ENCODE peak calls at places on chromosomes 7 and 10, in nine cellular contexts. W is heart right ventricle; B is HTR-8/SVneo; U is activated CD4-positive, alpha-beta T cell treated with anti-CD3 and anti-CD28 coated beads, Interleukin-2, amount 10 ng/mL, durations not matched to agents 7 days and 5 days; Z is amygdala; S is left ventricle myocardium inferior; X is activated T-cell treated with anti-CD3 and anti-CD28 coated beads, Interleukin-2, amount 50 U/mL, for 4 hours; Y is C1 segment of cervical spinal cord; J is CD8-positive, alpha-beta memory T cell. A is an unnamed sample.

GRCh38 chr10:14560794-14561765 is 213.6 kb downstream of the FAM107B start:
- DNase-seq in W (no peak), B (no peak), U (peak), Z (peak), S (no peak), X (no peak), Y (no peak), J (peak), A (peak)

GRCh38 chr10:70334526-70335245 is 47.7 kb downstream of the LRRC20 start:
- DNase-seq in W (no peak), B (no peak), U (no peak), Z (no peak), S (no peak), X (no peak), Y (no peak), J (no peak), A (no peak)

GRCh38 chr7:157792954-157793353 is 456.1 kb downstream of the DNAJB6 start:
- DNase-seq in W (no peak), B (no peak), U (no peak), Z (no peak), S (no peak), X (no peak), Y (no peak), J (no peak), A (no peak)

GRCh38 chr7:35261041-35261440 is 7.1 kb upstream of the TBX20 start:
- DNase-seq in W (no peak), B (no peak), U (no peak), Z (no peak), S (no peak), X (no peak), Y (no peak), J (no peak), A (no peak)

GRCh38 chr7:6675807-6676405 is 30.8 kb downstream of the ZNF12 start:
- DNase-seq in W (no peak), B (no peak), U (no peak), Z (no peak), S (no peak), X (no peak), Y (no peak), J (no peak), A (no peak)

GRCh38 chr7:128737867-128738390 is 1.2 kb upstream of the CALU start:
- DNase-seq in W (no peak), B (peak), U (no peak), Z (no peak), S (no peak), X (no peak), Y (no peak), J (no peak), A (no peak)

GRCh38 chr10:13356392-13356791 is 8.3 kb upstream of the SEPHS1 start:
- DNase-seq in W (no peak), B (no peak), U (no peak), Z (no peak), S (no peak), X (no peak), Y (no peak), J (no peak), A (no peak)

GRCh38 chr7:117619690-117620089 is 139.9 kb downstream of the CFTR start:
- DNase-seq in W (no peak), B (no peak), U (no peak), Z (no peak), S (no peak), X (no peak), Y (no peak), J (no peak), A (no peak)

GRCh38 chr7:30469303-30469702 is 9.3 kb downstream of the NOD1 start:
- DNase-seq in W (peak), B (peak), U (no peak), Z (no peak), S (peak), X (no peak), Y (peak), J (no peak), A (no peak)

GRCh38 chr7:157136372-157136771 is 2.4 kb upstream of the UBE3C start:
- DNase-seq in W (no peak), B (peak), U (no peak), Z (no peak), S (no peak), X (no peak), Y (no peak), J (no peak), A (no peak)

GRCh38 chr10:119517235-119518141 is 25.0 kb downstream of the RGS10 start:
- DNase-seq in W (no peak), B (no peak), U (peak), Z (peak), S (no peak), X (peak), Y (no peak), J (peak), A (peak)

GRCh38 chr10:50511512-50512213 is 112.1 kb downstream of the SGMS1 start:
- DNase-seq in W (no peak), B (no peak), U (no peak), Z (no peak), S (no peak), X (no peak), Y (no peak), J (no peak), A (no peak)

GRCh38 chr10:72913287-72913686 is 19.7 kb downstream of the OIT3 start:
- DNase-seq in W (no peak), B (no peak), U (no peak), Z (no peak), S (no peak), X (no peak), Y (no peak), J (no peak), A (no peak)

GRCh38 chr10:91190876-91191580 is 29.4 kb upstream of the PCGF5 start:
- DNase-seq in W (no peak), B (no peak), U (no peak), Z (no peak), S (no peak), X (no peak), Y (no peak), J (no peak), A (no peak)

GRCh38 chr7:39898867-39899266 is 51.2 kb upstream of the CDK13 start:
- DNase-seq in W (no peak), B (no peak), U (no peak), Z (no peak), S (no peak), X (no peak), Y (no peak), J (no peak), A (no peak)

GRCh38 chr7:7707756-7708310 is 10.6 kb downstream of the RPA3 start:
- DNase-seq in W (no peak), B (no peak), U (no peak), Z (no peak), S (no peak), X (no peak), Y (no peak), J (no peak), A (no peak)

GRCh38 chr7:99997545-99998137 is 17.8 kb upstream of the ZKSCAN1 start:
- DNase-seq in W (peak), B (no peak), U (peak), Z (peak), S (peak), X (peak), Y (peak), J (peak), A (peak)

GRCh38 chr10:95476482-95477174 is 84.5 kb downstream of the SORBS1 start:
- DNase-seq in W (no peak), B (no peak), U (no peak), Z (no peak), S (no peak), X (no peak), Y (peak), J (no peak), A (no peak)